ENCODE peak calls at places on chromosomes 6 and 20, in nine cellular contexts. J, H, P, S, U, A, Z, E and N are unnamed samples.

GRCh38 chr6:86192123-86192522 is 549.4 kb upstream of the SYNCRIP start:
- DNase-seq in J (no peak), Z (peak), A (no peak), P (peak), S (no peak), H (no peak), U (no peak), E (no peak), N (no peak)

GRCh38 chr6:48397887-48398286 is 286.9 kb upstream of the PTCHD4 start:
- DNase-seq in U (no peak), H (no peak), A (no peak), P (no peak), Z (no peak), S (no peak), E (no peak), J (no peak), N (no peak)

GRCh38 chr20:50519036-50519780 is 9.0 kb downstream of the PTPN1 start:
- DNase-seq in P (no peak), H (no peak), U (no peak), S (no peak), A (no peak), J (no peak), E (no peak), Z (peak), N (no peak)

GRCh38 chr20:41444821-41445220 is 78.2 kb upstream of the EMILIN3 start:
- DNase-seq in H (no peak), E (no peak), P (no peak), A (no peak), Z (no peak), S (no peak), U (no peak), J (no peak), N (no peak)

GRCh38 chr6:110620065-110620464 is 143.7 kb upstream of the SLC22A16 start:
- DNase-seq in P (no peak), E (no peak), U (no peak), Z (no peak), J (no peak), A (no peak), H (no peak), S (no peak), N (no peak)

GRCh38 chr6:111486921-111487320 is 3.9 kb upstream of the REV3L start:
- DNase-seq in E (no peak), S (no peak), H (no peak), A (no peak), Z (no peak), U (no peak), P (no peak), J (no peak), N (no peak)

GRCh38 chr6:124881898-124882579 is 80.2 kb upstream of the RNF217 start:
- DNase-seq in E (no peak), A (no peak), J (no peak), S (no peak), H (peak), P (no peak), U (no peak), Z (no peak), N (no peak)

GRCh38 chr20:1357921-1358671 is 29.2 kb upstream of the SDCBP2 start:
- DNase-seq in J (no peak), S (no peak), U (no peak), H (no peak), P (no peak), A (no peak), E (no peak), Z (no peak), N (no peak)

GRCh38 chr6:170020041-170020583 is 268.7 kb downstream of the ERMARD start:
- DNase-seq in Z (no peak), U (no peak), A (no peak), J (peak), P (no peak), E (no peak), H (no peak), S (no peak), N (no peak)

GRCh38 chr6:148269386-148269785 is 73.3 kb upstream of the SASH1 start:
- DNase-seq in U (no peak), H (no peak), A (no peak), S (no peak), P (no peak), J (no peak), Z (no peak), E (no peak), N (no peak)

GRCh38 chr20:50111120-50111828 is 1.7 kb downstream of the UBE2V1 start:
- DNase-seq in S (no peak), A (no peak), P (no peak), Z (peak), E (no peak), U (no peak), J (no peak), H (no peak), N (no peak)

GRCh38 chr6:28188111-28188979 is 36.7 kb upstream of the ZSCAN9 start:
- DNase-seq in S (no peak), P (no peak), J (no peak), H (no peak), Z (no peak), E (no peak), A (no peak), U (no peak), N (no peak)

GRCh38 chr20:1935696-1936366 is 40.6 kb downstream of the SIRPA start:
- DNase-seq in J (no peak), U (no peak), Z (no peak), P (no peak), S (no peak), A (no peak), E (no peak), H (no peak), N (no peak)

GRCh38 chr6:108888745-108889144 is 40.5 kb downstream of the ARMC2 start:
- DNase-seq in P (no peak), H (no peak), J (no peak), Z (no peak), S (no peak), E (no peak), U (no peak), A (no peak), N (no peak)

GRCh38 chr6:139483082-139483481 is 108.6 kb upstream of the CITED2 start:
- DNase-seq in S (no peak), H (no peak), J (no peak), U (no peak), A (no peak), E (no peak), Z (no peak), P (no peak), N (no peak)

GRCh38 chr20:40497781-40498691 is 191.0 kb downstream of the MAFB start:
- DNase-seq in Z (peak), U (peak), J (no peak), P (no peak), E (no peak), S (no peak), H (no peak), A (no peak), N (no peak)

GRCh38 chr6:152642578-152643375 is 5.6 kb upstream of the SYNE1 start:
- DNase-seq in A (peak), S (peak), U (peak), J (peak), H (peak), E (peak), Z (peak), P (peak), N (no peak)

GRCh38 chr6:166512567-166512966 is 73.9 kb downstream of the RAMACL start:
- DNase-seq in Z (peak), S (no peak), A (no peak), J (no peak), E (no peak), U (peak), P (no peak), H (no peak), N (no peak)

GRCh38 chr20:10970109-10970508 is 296.3 kb upstream of the JAG1 start:
- DNase-seq in A (no peak), U (no peak), S (no peak), J (no peak), H (no peak), Z (no peak), P (no peak), E (no peak), N (no peak)

GRCh38 chr6:45812937-45813336 is 202.7 kb downstream of the CLIC5 start:
- DNase-seq in P (no peak), J (no peak), U (no peak), A (peak), H (no peak), Z (no peak), S (no peak), E (no peak), N (no peak)

GRCh38 chr6:85047818-85048217 is 283.4 kb upstream of the TBX18 start:
- DNase-seq in E (no peak), U (no peak), Z (no peak), P (no peak), H (no peak), S (no peak), A (no peak), J (no peak), N (no peak)

GRCh38 chr6:146429831-146430230 is 113.8 kb upstream of the RAB32 start:
- DNase-seq in U (no peak), J (no peak), H (no peak), A (no peak), E (no peak), S (no peak), Z (no peak), P (no peak), N (no peak)

GRCh38 chr6:25132934-25133333 is 146.2 kb upstream of the CARMIL1 start:
- DNase-seq in A (no peak), U (no peak), H (no peak), S (no peak), J (no peak), P (no peak), Z (no peak), E (no peak), N (no peak)

GRCh38 chr6:147283460-147283859 is 79.2 kb downstream of the STXBP5 start:
- DNase-seq in U (no peak), H (no peak), Z (no peak), S (no peak), A (no peak), J (peak), P (no peak), E (no peak), N (no peak)

GRCh38 chr6:33672808-33673207 is 38.7 kb downstream of the UQCC2 start:
- DNase-seq in S (peak), E (peak), Z (peak), H (no peak), P (peak), A (peak), J (peak), U (peak), N (peak)

GRCh38 chr6:137313211-137313610 is 94.0 kb upstream of the IFNGR1 start:
- DNase-seq in H (no peak), U (no peak), E (no peak), J (no peak), Z (no peak), S (no peak), P (no peak), A (no peak), N (no peak)

GRCh38 chr6:137311940-137312339 is 92.8 kb upstream of the IFNGR1 start:
- DNase-seq in E (no peak), S (no peak), P (no peak), Z (no peak), J (no peak), U (no peak), A (no peak), H (no peak), N (no peak)

GRCh38 chr6:137315081-137315480 is 95.9 kb upstream of the IFNGR1 start:
- DNase-seq in J (no peak), A (no peak), U (no peak), S (no peak), E (no peak), P (peak), H (no peak), Z (no peak), N (no peak)

GRCh38 chr6:137313928-137314855 is 95.0 kb upstream of the IFNGR1 start:
- DNase-seq in E (peak), S (peak), A (peak), P (peak), Z (peak), H (peak), U (peak), J (peak), N (no peak)

DNA sequence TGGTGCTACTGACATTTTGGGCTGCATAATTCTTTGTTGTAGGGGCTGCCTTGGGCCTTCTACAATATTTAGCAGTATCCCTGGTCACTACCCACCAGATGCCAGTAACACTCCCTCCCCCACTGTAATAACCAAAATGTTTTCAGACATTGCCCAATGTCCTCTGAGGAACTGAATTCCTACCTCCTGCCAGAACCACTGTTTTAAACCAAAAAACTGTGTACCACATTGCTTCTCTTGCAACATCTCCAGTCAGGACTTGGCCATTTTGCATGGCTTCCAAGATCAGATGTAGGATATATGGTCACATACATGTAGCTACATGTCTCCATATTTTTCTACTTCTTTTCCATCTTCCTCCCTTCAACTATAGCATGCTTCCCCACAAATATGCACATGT is 97.4 kb upstream of the IFNGR1 start:
- DNase-seq in Z (no peak), P (no peak), H (no peak), A (no peak), U (no peak), E (no peak), J (no peak), S (no peak), N (no peak)
- TF ChIP-seq CTCF in Z (no peak), P (no peak), H (no peak), A (no peak), U (no peak), E (no peak), J (no peak), S (no peak), N (no peak)

DNA sequence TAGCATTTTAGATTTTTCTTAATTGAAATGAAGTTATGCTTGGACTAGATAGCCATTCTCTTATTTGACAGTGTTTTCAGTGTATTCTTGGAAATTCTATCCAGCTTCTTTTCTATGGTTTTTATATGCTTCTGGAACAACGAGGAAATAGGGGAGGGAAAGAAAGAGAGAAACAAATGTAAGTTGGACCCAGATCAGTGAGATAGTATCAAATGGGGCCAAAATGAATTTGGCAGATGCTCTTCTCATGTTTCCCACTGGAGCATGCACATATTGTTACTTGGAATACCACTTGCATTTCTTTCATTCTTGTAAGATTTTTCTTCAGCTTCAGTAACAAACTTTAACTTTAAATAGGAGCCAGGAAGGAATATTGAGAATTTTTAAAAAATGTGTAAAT is 312.3 kb downstream of the PRL start:
- DNase-seq in U (no peak), H (no peak), A (no peak), Z (no peak), J (no peak), P (no peak), E (no peak), S (no peak), N (no peak)
- TF ChIP-seq CTCF in U (no peak), H (no peak), A (no peak), Z (no peak), J (no peak), P (no peak), E (no peak), S (no peak), N (no peak)

DNA sequence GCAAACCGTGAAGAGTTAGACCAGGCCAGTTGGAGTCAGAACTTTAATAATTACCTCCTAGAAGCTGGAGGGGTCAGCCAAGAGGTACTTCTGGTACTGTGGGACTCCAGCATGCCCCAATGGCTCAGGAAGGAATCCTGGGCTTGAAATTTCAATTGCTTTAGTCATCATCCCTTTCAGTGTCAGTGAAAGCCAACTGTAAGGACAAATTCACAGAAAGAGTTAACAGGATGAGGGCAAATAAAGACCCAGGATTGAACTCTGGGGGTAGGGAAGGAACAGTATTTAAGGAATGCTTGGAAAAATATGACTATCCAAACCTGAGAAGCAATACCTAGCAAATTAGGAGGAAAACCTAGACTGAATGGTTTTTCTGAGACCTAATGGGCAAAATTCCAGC is 735.1 kb upstream of the MARCKS start:
- DNase-seq in P (peak), Z (no peak), E (no peak), A (no peak), H (peak), S (peak), U (no peak), J (no peak), N (peak)
- TF ChIP-seq CTCF in P (no peak), Z (no peak), E (no peak), A (peak), H (no peak), S (peak), U (no peak), J (no peak), N (peak)

DNA sequence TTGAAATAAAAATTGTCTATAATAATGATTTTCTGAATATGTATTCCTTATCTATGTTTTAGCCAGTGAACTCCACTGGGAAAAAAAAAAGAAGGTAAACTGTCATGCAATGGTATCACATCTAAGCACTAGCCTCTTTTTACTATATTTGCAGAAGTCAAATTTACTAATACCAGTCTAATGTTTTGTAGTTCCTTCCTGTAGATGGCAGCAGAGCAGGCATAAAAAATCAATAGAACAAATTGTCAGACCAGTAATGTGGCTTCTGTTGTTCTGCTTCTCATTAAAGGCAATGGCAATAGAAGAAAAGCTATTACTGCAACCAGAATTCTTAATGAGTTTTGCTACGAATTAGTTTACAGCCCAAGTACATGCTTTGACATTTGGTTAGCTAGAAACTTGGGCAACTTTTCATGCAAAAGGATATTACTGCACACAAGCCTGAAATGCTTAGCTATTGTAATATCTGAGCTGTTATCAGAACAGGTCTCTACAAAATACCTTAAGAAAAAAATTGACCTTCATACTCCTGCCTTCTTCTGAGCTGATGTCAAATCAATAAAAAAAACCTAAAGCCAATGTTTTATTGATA is 476.9 kb downstream of the KHDRBS2 start:
- DNase-seq in S (peak), P (peak), J (no peak), E (no peak), Z (peak), U (no peak), H (peak), A (no peak), N (no peak)
- TF ChIP-seq CTCF in S (no peak), P (peak), J (no peak), E (no peak), Z (peak), U (peak), H (peak), A (peak), N (peak)